ENCODE peak calls at places on chromosomes 5 and 9, in seven cellular contexts. One of them, this sample, is unnamed.

GRCh38 chr5:88602584-88602983 is 280.4 kb downstream of the MEF2C start:
- DNase-seq in activated gamma-delta T cell treated with Interleukin-2 at 50 U/mL for 16 hours: no peak
- DNase-seq in mucosa of descending colon: peak
- DNase-seq in DMS79: no peak
- DNase-seq in M059J: no peak
- DNase-seq in cardiac muscle cell: no peak
- DNase-seq in neural progenitor cell: peak
- DNase-seq in this sample: no peak

GRCh38 chr5:138947780-138948179 is 72.6 kb upstream of the LRRTM2 start:
- DNase-seq in activated gamma-delta T cell treated with Interleukin-2 at 50 U/mL for 16 hours: no peak
- DNase-seq in mucosa of descending colon: no peak
- DNase-seq in DMS79: no peak
- DNase-seq in M059J: no peak
- DNase-seq in cardiac muscle cell: peak
- DNase-seq in neural progenitor cell: no peak
- DNase-seq in this sample: no peak

GRCh38 chr5:124236366-124237231 is 509.8 kb downstream of the ZNF608 start:
- DNase-seq in activated gamma-delta T cell treated with Interleukin-2 at 50 U/mL for 16 hours: no peak
- DNase-seq in mucosa of descending colon: no peak
- DNase-seq in DMS79: no peak
- DNase-seq in M059J: no peak
- DNase-seq in cardiac muscle cell: no peak
- DNase-seq in neural progenitor cell: no peak
- DNase-seq in this sample: no peak

GRCh38 chr5:126482591-126482990 is 59.4 kb downstream of the GRAMD2B start:
- DNase-seq in activated gamma-delta T cell treated with Interleukin-2 at 50 U/mL for 16 hours: no peak
- DNase-seq in mucosa of descending colon: no peak
- DNase-seq in DMS79: no peak
- DNase-seq in M059J: no peak
- DNase-seq in cardiac muscle cell: no peak
- DNase-seq in neural progenitor cell: no peak
- DNase-seq in this sample: no peak

GRCh38 chr9:7938092-7938491 is 138.5 kb upstream of the DMAC1 start:
- DNase-seq in activated gamma-delta T cell treated with Interleukin-2 at 50 U/mL for 16 hours: no peak
- DNase-seq in mucosa of descending colon: no peak
- DNase-seq in DMS79: no peak
- DNase-seq in M059J: no peak
- DNase-seq in cardiac muscle cell: no peak
- DNase-seq in neural progenitor cell: no peak
- DNase-seq in this sample: no peak

GRCh38 chr9:76561887-76562286 is 102.9 kb downstream of the GCNT1 start:
- DNase-seq in activated gamma-delta T cell treated with Interleukin-2 at 50 U/mL for 16 hours: no peak
- DNase-seq in mucosa of descending colon: no peak
- DNase-seq in DMS79: no peak
- DNase-seq in M059J: no peak
- DNase-seq in cardiac muscle cell: no peak
- DNase-seq in neural progenitor cell: no peak
- DNase-seq in this sample: peak

GRCh38 chr5:1152771-1153282 is 41.0 kb upstream of the SLC12A7 start:
- DNase-seq in activated gamma-delta T cell treated with Interleukin-2 at 50 U/mL for 16 hours: no peak
- DNase-seq in mucosa of descending colon: no peak
- DNase-seq in DMS79: no peak
- DNase-seq in M059J: peak
- DNase-seq in cardiac muscle cell: no peak
- DNase-seq in neural progenitor cell: peak
- DNase-seq in this sample: no peak

GRCh38 chr5:139768802-139769465 is 26.7 kb upstream of the PSD2 start:
- DNase-seq in activated gamma-delta T cell treated with Interleukin-2 at 50 U/mL for 16 hours: no peak
- DNase-seq in mucosa of descending colon: no peak
- DNase-seq in DMS79: no peak
- DNase-seq in M059J: peak
- DNase-seq in cardiac muscle cell: no peak
- DNase-seq in neural progenitor cell: no peak
- DNase-seq in this sample: no peak

GRCh38 chr9:6708732-6709131 is 49.0 kb upstream of the KDM4C start:
- DNase-seq in activated gamma-delta T cell treated with Interleukin-2 at 50 U/mL for 16 hours: no peak
- DNase-seq in mucosa of descending colon: no peak
- DNase-seq in DMS79: no peak
- DNase-seq in M059J: peak
- DNase-seq in cardiac muscle cell: no peak
- DNase-seq in neural progenitor cell: no peak
- DNase-seq in this sample: no peak

GRCh38 chr9:113541019-113541900 is 77.7 kb downstream of the RGS3 start:
- DNase-seq in activated gamma-delta T cell treated with Interleukin-2 at 50 U/mL for 16 hours: no peak
- DNase-seq in mucosa of descending colon: peak
- DNase-seq in DMS79: no peak
- DNase-seq in M059J: no peak
- DNase-seq in cardiac muscle cell: peak
- DNase-seq in neural progenitor cell: peak
- DNase-seq in this sample: no peak

GRCh38 chr5:133222979-133223378 is 171.2 kb downstream of the HSPA4 start:
- DNase-seq in activated gamma-delta T cell treated with Interleukin-2 at 50 U/mL for 16 hours: no peak
- DNase-seq in mucosa of descending colon: no peak
- DNase-seq in DMS79: no peak
- DNase-seq in M059J: no peak
- DNase-seq in cardiac muscle cell: peak
- DNase-seq in neural progenitor cell: peak
- DNase-seq in this sample: no peak

GRCh38 chr5:143194206-143194605 is 209.3 kb downstream of the NR3C1 start:
- DNase-seq in activated gamma-delta T cell treated with Interleukin-2 at 50 U/mL for 16 hours: no peak
- DNase-seq in mucosa of descending colon: no peak
- DNase-seq in DMS79: no peak
- DNase-seq in M059J: no peak
- DNase-seq in cardiac muscle cell: no peak
- DNase-seq in neural progenitor cell: no peak
- DNase-seq in this sample: no peak

GRCh38 chr9:124512806-124513204 is 5.6 kb upstream of the NR5A1 start:
- DNase-seq in activated gamma-delta T cell treated with Interleukin-2 at 50 U/mL for 16 hours: no peak
- DNase-seq in mucosa of descending colon: no peak
- DNase-seq in DMS79: no peak
- DNase-seq in M059J: no peak
- DNase-seq in cardiac muscle cell: no peak
- DNase-seq in neural progenitor cell: no peak
- DNase-seq in this sample: no peak

GRCh38 chr5:34015120-34015807 is 7.4 kb upstream of the AMACR start:
- DNase-seq in activated gamma-delta T cell treated with Interleukin-2 at 50 U/mL for 16 hours: no peak
- DNase-seq in mucosa of descending colon: no peak
- DNase-seq in DMS79: no peak
- DNase-seq in M059J: no peak
- DNase-seq in cardiac muscle cell: no peak
- DNase-seq in neural progenitor cell: no peak
- DNase-seq in this sample: no peak

GRCh38 chr5:91332267-91333044 is 50.7 kb downstream of the ARRDC3 start:
- DNase-seq in activated gamma-delta T cell treated with Interleukin-2 at 50 U/mL for 16 hours: peak
- DNase-seq in mucosa of descending colon: no peak
- DNase-seq in DMS79: no peak
- DNase-seq in M059J: peak
- DNase-seq in cardiac muscle cell: no peak
- DNase-seq in neural progenitor cell: no peak
- DNase-seq in this sample: no peak

GRCh38 chr5:95954716-95955115 is 6.9 kb downstream of the ELL2 start:
- DNase-seq in activated gamma-delta T cell treated with Interleukin-2 at 50 U/mL for 16 hours: no peak
- DNase-seq in mucosa of descending colon: no peak
- DNase-seq in DMS79: no peak
- DNase-seq in M059J: no peak
- DNase-seq in cardiac muscle cell: no peak
- DNase-seq in neural progenitor cell: no peak
- DNase-seq in this sample: no peak

GRCh38 chr9:107883496-107884120 is 394.0 kb upstream of the KLF4 start:
- DNase-seq in activated gamma-delta T cell treated with Interleukin-2 at 50 U/mL for 16 hours: no peak
- DNase-seq in mucosa of descending colon: peak
- DNase-seq in DMS79: no peak
- DNase-seq in M059J: peak
- DNase-seq in cardiac muscle cell: no peak
- DNase-seq in neural progenitor cell: no peak
- DNase-seq in this sample: peak

GRCh38 chr5:150671509-150672236 is 10.6 kb downstream of the MYOZ3 start:
- DNase-seq in activated gamma-delta T cell treated with Interleukin-2 at 50 U/mL for 16 hours: peak
- DNase-seq in mucosa of descending colon: no peak
- DNase-seq in DMS79: no peak
- DNase-seq in M059J: no peak
- DNase-seq in cardiac muscle cell: peak
- DNase-seq in neural progenitor cell: peak
- DNase-seq in this sample: peak

GRCh38 chr5:92836861-92837755 is 743.9 kb downstream of the NR2F1-AS1 start:
- DNase-seq in activated gamma-delta T cell treated with Interleukin-2 at 50 U/mL for 16 hours: no peak
- DNase-seq in mucosa of descending colon: no peak
- DNase-seq in DMS79: no peak
- DNase-seq in M059J: peak
- DNase-seq in cardiac muscle cell: no peak
- DNase-seq in neural progenitor cell: no peak
- DNase-seq in this sample: no peak

GRCh38 chr9:69933445-69933844 is 110.2 kb upstream of the MAMDC2 start:
- DNase-seq in activated gamma-delta T cell treated with Interleukin-2 at 50 U/mL for 16 hours: no peak
- DNase-seq in mucosa of descending colon: no peak
- DNase-seq in DMS79: no peak
- DNase-seq in M059J: no peak
- DNase-seq in cardiac muscle cell: no peak
- DNase-seq in neural progenitor cell: no peak
- DNase-seq in this sample: no peak

GRCh38 chr9:116275418-116276295 is 122.1 kb downstream of the PAPPA start:
- DNase-seq in activated gamma-delta T cell treated with Interleukin-2 at 50 U/mL for 16 hours: no peak
- DNase-seq in mucosa of descending colon: no peak
- DNase-seq in DMS79: no peak
- DNase-seq in M059J: peak
- DNase-seq in cardiac muscle cell: no peak
- DNase-seq in neural progenitor cell: no peak
- DNase-seq in this sample: no peak

GRCh38 chr5:14370386-14370785 is 211.2 kb upstream of the OTULINL start:
- DNase-seq in activated gamma-delta T cell treated with Interleukin-2 at 50 U/mL for 16 hours: no peak
- DNase-seq in mucosa of descending colon: no peak
- DNase-seq in DMS79: no peak
- DNase-seq in M059J: no peak
- DNase-seq in cardiac muscle cell: no peak
- DNase-seq in neural progenitor cell: no peak
- DNase-seq in this sample: no peak